ENCODE peak calls at places on chromosomes 3 and 15, in four cellular contexts. N is upper lobe of right lung, T is gastrocnemius medialis, H is hepatocyte. F is an unnamed sample. For H3K4me1, the result is how much of the 10 kb centered on the place peaks cover.

GRCh38 chr3:63064216-63064755 is 189.1 kb upstream of the CADPS start:
- DNase-seq in N (no peak), T (no peak), H (no peak), F (no peak)

GRCh38 chr3:50204804-50205718 is at the start of gene SLC38A3:
- DNase-seq in N (no peak), T (peak), H (peak), F (peak)

GRCh38 chr15:101795455-101795854 is 7.9 kb upstream of the OR4F6 start:
- DNase-seq in N (no peak), T (no peak), H (no peak), F (no peak)

GRCh38 chr3:142801746-142802145 is 77.9 kb downstream of the TRPC1 start:
- DNase-seq in N (no peak), T (no peak), H (no peak), F (no peak)

GRCh38 chr15:74784854-74785715 is 3.2 kb downstream of the CSK start:
- DNase-seq in N (no peak), T (no peak), H (no peak), F (peak)

GRCh38 chr15:100879461-100880138 is at the start of gene ALDH1A3:
- DNase-seq in N (no peak), T (peak), H (no peak), F (peak)

GRCh38 chr15:66770518-66771350 is 68.7 kb downstream of the SMAD6 start:
- DNase-seq in N (no peak), T (no peak), H (peak), F (no peak)

GRCh38 chr3:105353485-105354161 is 13.1 kb upstream of the ALCAM start:
- DNase-seq in N (peak), T (no peak), H (peak), F (peak)

GRCh38 chr15:69853572-69853971 is 244.1 kb downstream of the TLE3 start:
- DNase-seq in N (no peak), T (peak), H (peak), F (no peak)

GRCh38 chr3:50559702-50560101 is 7.8 kb downstream of the C3orf18 start:
- DNase-seq in N (no peak), T (no peak), H (no peak), F (no peak)

GRCh38 chr3:160869825-160870224 is 113.8 kb downstream of the PPM1L start:
- DNase-seq in N (no peak), T (peak), H (peak), F (peak)

GRCh38 chr3:184873136-184873535 is 61.2 kb downstream of the VPS8 start:
- DNase-seq in N (no peak), T (no peak), H (no peak), F (no peak)

GRCh38 chr3:44110643-44111042 is 131.0 kb upstream of the TOPAZ1 start:
- DNase-seq in N (no peak), T (no peak), H (no peak), F (no peak)

GRCh38 chr3:120357807-120358206 is 8.7 kb upstream of the LRRC58 start:
- DNase-seq in N (no peak), T (no peak), H (no peak), F (no peak)

GRCh38 chr15:42544858-42545629 is 3.5 kb downstream of the LRRC57 start:
- DNase-seq in N (no peak), T (no peak), H (no peak), F (no peak)

GRCh38 chr3:141331370-141332318 is 36.7 kb upstream of the ZBTB38 start:
- DNase-seq in N (no peak), T (peak), H (peak), F (peak)

GRCh38 chr15:88627463-88627862 is 6.3 kb downstream of the AEN start:
- DNase-seq in N (no peak), T (no peak), H (no peak), F (no peak)

GRCh38 chr3:12730511-12731234 is 28.4 kb downstream of the TMEM40 start:
- DNase-seq in N (no peak), T (no peak), H (no peak), F (no peak)

GRCh38 chr3:166177130-166177529 is 339.9 kb upstream of the BCHE start:
- DNase-seq in N (no peak), T (no peak), H (no peak), F (no peak)

GRCh38 chr3:141486735-141487418 is at the start of gene RASA2:
- DNase-seq in N (peak), T (peak), H (peak), F (peak)

GRCh38 chr3:37229740-37230139 is 55.4 kb upstream of the LRRFIP2 start:
- DNase-seq in N (no peak), T (no peak), H (peak), F (no peak)

GRCh38 chr15:92159906-92160841 is 233.5 kb upstream of the ST8SIA2 start:
- DNase-seq in N (no peak), T (no peak), H (no peak), F (no peak)

GRCh38 chr3:45021524-45021923 is 4.6 kb upstream of the CLEC3B start:
- DNase-seq in N (no peak), T (peak), H (no peak), F (peak)

GRCh38 chr3:192246847-192247520 is 480.4 kb downstream of the FGF12 start:
- DNase-seq in N (no peak), T (no peak), H (no peak), F (no peak)

GRCh38 chr15:40115670-40116093 is 7.0 kb upstream of the BMF start:
- DNase-seq in N (peak), T (peak), H (no peak), F (peak)

GRCh38 chr15:25936004-25936403 is 72.9 kb upstream of the ATP10A start:
- DNase-seq in N (no peak), T (no peak), H (no peak), F (no peak)

DNA sequence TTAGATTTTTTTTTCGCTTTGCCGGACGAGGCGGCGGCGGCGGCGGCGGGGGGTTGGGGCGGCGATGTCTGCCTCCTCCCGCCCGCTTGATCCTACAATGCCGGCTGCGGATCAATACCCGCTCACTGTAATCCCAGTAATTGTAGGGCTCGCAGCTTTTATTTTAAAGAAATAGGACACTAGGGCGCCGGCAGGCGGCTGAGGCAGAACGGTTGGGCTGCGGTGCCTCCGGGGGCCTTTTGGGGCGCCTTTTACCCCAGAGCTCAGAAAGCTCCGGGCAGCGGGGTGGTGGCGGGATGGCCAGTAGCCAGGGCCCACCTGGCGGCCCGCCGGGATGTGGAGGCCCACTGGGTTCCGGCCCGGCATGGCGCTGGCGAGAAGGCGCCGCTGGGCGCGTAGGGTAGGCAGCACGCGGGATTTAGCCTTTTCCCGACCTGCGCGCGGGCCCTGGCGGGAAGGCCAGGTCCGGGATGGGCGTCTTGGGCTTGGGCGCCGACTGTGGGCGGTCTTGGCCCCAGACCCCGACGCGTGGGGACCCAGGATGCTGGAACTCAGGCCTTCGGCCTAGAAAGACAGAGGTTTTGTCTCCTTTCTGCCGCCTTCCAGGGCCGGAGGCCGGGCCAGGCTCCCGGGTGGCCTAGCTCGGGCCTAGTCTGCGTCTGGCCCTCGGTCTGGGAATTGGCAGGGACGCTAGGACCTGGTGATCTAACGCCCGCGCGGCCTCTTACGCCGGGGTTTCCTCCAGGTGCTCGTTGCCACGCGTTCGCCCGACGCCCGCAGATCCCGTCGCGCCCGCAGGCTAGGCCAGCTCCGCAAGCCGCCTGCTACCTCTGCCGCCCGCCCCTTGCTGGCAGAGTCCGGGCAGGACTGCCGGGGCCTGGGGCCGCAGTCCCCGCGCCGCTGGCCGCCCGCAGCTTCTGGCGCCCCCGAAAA is 15.5 kb upstream of the ONECUT1 start:
- DNase-seq in N (peak), T (no peak), H (no peak), F (no peak)
- H3K4me3 ChIP-seq in N (peak), T (peak), H (peak), F (peak)

GRCh38 chr3:127088511-127089430 is 104.2 kb upstream of the PRR23E start:
- DNase-seq in N (no peak), T (no peak), H (no peak), F (peak)
- H3K27ac ChIP-seq in N (no peak), T (peak), H (no peak), F (no peak)

GRCh38 chr15:45106002-45106790 is 7.8 kb downstream of the DUOX2 start:
- DNase-seq in N (peak), T (no peak), H (no peak), F (no peak)
- H3K4me1 ChIP-seq in N (under half), T (under half), H (under half), F (under half)

DNA sequence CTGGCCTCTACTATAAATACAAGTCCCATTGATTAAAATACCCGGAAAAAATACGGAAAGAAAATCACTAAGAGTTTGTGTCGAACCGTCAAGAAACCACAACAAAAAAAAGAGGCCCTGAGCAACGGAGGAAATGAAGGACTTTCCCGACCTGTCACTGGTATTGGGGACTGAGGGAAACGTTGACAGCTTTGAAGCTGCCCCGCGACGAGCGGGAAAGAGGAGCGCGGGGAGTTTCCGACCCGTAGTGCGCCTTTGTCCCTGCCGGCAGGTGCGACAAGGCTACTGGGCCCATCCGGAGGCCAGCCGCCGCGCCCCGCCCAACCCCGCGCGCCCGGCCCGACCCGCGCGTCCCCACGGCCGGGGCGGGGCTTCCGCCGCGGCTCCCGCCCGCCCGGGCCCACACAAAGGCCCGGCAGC is 418 bp downstream of the PBRM1 start:
- DNase-seq in N (peak), T (peak), H (peak), F (peak)
- H3K4me3 ChIP-seq in N (peak), T (peak), H (peak), F (peak)

GRCh38 chr3:123377173-123377740 is 71.6 kb downstream of the ADCY5 start:
- DNase-seq in N (peak), T (no peak), H (no peak), F (no peak)

GRCh38 chr3:123374016-123374415 is 74.9 kb downstream of the ADCY5 start:
- DNase-seq in N (peak), T (no peak), H (no peak), F (no peak)

GRCh38 chr3:123373535-123373987 is 75.3 kb downstream of the ADCY5 start:
- DNase-seq in N (peak), T (no peak), H (no peak), F (peak)

GRCh38 chr3:123376451-123377172 is 72.3 kb downstream of the ADCY5 start:
- DNase-seq in N (peak), T (no peak), H (no peak), F (no peak)

GRCh38 chr3:123375014-123375940 is 73.6 kb downstream of the ADCY5 start:
- DNase-seq in N (peak), T (no peak), H (peak), F (no peak)
- H3K27ac ChIP-seq in N (no peak), T (no peak), H (no peak), F (peak)

DNA sequence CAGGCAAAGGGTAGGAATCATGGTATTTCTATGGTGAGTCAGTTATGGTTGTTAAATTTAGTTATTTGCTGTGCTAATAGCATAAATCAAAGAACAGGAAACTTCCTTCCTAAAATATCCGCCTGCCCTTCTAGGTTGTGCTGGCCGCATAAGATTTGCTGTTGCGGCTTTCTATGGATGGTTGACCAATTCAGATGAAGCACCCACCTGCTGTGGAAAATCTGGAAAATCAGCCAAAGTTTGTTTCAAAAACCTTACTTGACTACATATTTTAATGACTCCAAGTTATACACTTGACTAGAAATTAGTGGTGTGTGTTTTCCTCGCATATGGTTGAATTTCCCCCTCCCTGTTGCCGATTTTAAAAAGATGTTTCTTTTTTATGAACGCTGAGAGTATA is 52.7 kb downstream of the PLCL2 start:
- DNase-seq in N (no peak), T (no peak), H (no peak), F (no peak)
- H3K4me1 ChIP-seq in N (under half), T (half or more), H (under half), F (under half)

GRCh38 chr3:149895807-149896206 is 74.9 kb downstream of the PFN2 start:
- DNase-seq in N (no peak), T (no peak), H (no peak), F (no peak)

GRCh38 chr3:149902498-149903139 is 68.1 kb downstream of the PFN2 start:
- DNase-seq in N (no peak), T (no peak), H (no peak), F (no peak)

GRCh38 chr3:149901770-149902169 is 68.9 kb downstream of the PFN2 start:
- DNase-seq in N (no peak), T (no peak), H (no peak), F (no peak)

GRCh38 chr3:149898771-149899170 is 71.9 kb downstream of the PFN2 start:
- DNase-seq in N (no peak), T (peak), H (peak), F (no peak)

DNA sequence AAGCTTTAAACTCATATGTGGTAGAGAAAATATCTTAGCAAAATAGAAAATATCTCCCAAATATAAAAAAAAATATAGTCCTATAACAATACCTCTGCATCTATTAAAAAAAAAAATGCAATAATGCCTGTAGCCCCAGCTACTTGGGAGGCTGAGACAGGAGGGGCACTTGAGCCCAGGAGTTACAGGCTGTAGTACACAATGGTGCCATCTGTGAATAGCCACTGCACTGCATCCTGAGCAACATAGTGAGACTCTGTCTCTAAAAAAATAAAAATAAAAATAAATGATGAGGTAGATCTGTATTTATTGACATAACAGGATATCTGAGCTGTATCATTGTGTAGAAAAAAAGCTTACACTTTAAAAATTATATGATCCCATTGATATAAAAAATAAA is 70.4 kb downstream of the PFN2 start:
- DNase-seq in N (no peak), T (no peak), H (no peak), F (no peak)
- H3K4me3 ChIP-seq in N (no peak), T (no peak), H (no peak), F (no peak)

GRCh38 chr3:149382518-149382917 is 5.1 kb upstream of the TM4SF1 start:
- DNase-seq in N (no peak), T (no peak), H (no peak), F (no peak)

GRCh38 chr3:149384167-149384566 is 6.7 kb upstream of the TM4SF1 start:
- DNase-seq in N (no peak), T (no peak), H (no peak), F (no peak)

GRCh38 chr3:149383703-149384102 is 6.3 kb upstream of the TM4SF1 start:
- DNase-seq in N (no peak), T (no peak), H (no peak), F (no peak)

GRCh38 chr3:149381173-149382090 is 4.0 kb upstream of the TM4SF1 start:
- DNase-seq in N (no peak), T (no peak), H (no peak), F (no peak)

DNA sequence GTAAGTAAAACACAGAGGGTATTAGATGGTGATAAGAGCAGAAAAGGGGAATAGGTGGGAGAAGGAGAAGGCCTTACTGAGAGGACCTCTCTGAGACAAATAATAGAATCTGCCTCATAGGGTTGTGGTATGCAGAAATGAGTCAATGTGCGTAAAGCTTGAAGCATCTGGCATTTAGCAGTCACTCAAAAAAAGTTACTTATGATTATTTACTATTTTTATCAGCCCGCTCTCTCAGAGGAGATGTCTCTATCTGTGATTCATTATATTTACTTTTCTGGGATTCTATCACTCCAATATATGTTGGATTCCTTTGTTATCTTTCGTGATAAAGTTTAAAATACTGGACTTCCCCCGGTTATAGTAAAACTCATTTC is 4.6 kb upstream of the TM4SF1 start:
- DNase-seq in N (no peak), T (no peak), H (no peak), F (no peak)
- H3K27ac ChIP-seq in N (no peak), T (no peak), H (peak), F (no peak)

GRCh38 chr3:68631810-68632545 is 300.4 kb downstream of the TAFA4 start:
- DNase-seq in N (no peak), T (no peak), H (no peak), F (no peak)
- H3K4me1 ChIP-seq in N (under half), T (under half), H (under half), F (under half)